ENCODE peak calls at places on chromosomes 2 and 18, in ten cellular contexts. H is stimulated activated CD4-positive, alpha-beta T cell treated with anti-CD3 and anti-CD28 coated beads, Interleukin-4, amount 100 ng/mL, for 1 hour; F is GM04504; D is HepG2; Y is iPS DF 19.7; V is cardiac fibroblast; T is H54; U is central memory CD4-positive, alpha-beta T cell; K is CD8-positive, alpha-beta T cell; E is activated CD4-positive, CD25-positive, alpha-beta regulatory T cell. L is an unnamed sample.

GRCh38 chr2:222714361-222715256 is 43.2 kb downstream of the MOGAT1 start:
- DNase-seq in K (no peak), U (no peak), H (no peak), V (peak), E (no peak), D (peak), F (no peak), Y (no peak), T (no peak), L (no peak)

GRCh38 chr2:128198666-128199065 is 107.7 kb downstream of the UGGT1 start:
- DNase-seq in Y (no peak), T (no peak), K (no peak), E (no peak), U (no peak), V (peak), H (no peak), F (no peak), D (no peak), L (no peak)

GRCh38 chr2:134681201-134681600 is 37.6 kb downstream of the TMEM163 start:
- DNase-seq in F (no peak), K (no peak), D (no peak), V (no peak), E (no peak), T (no peak), U (no peak), H (no peak), Y (no peak), L (no peak)

GRCh38 chr2:96485751-96486643 is 19.2 kb downstream of the NEURL3 start:
- DNase-seq in H (peak), E (peak), Y (no peak), T (peak), U (peak), F (peak), V (peak), D (peak), K (peak), L (peak)

GRCh38 chr18:75209952-75210261 is 690 bp upstream of the TSHZ1 start:
- DNase-seq in F (no peak), T (no peak), H (no peak), V (no peak), E (no peak), U (no peak), Y (no peak), K (no peak), D (no peak), L (no peak)

GRCh38 chr2:38603402-38604265 is 906 bp upstream of the HNRNPLL start:
- DNase-seq in Y (peak), E (peak), D (peak), H (peak), V (peak), T (peak), U (peak), K (peak), F (peak), L (peak)

GRCh38 chr2:181679544-181679979 is 755 bp downstream of the NEUROD1 start:
- DNase-seq in H (no peak), V (no peak), K (no peak), E (no peak), Y (no peak), F (no peak), U (no peak), T (no peak), D (no peak), L (no peak)

GRCh38 chr18:47254341-47254939 is 3.0 kb upstream of the SKOR2 start:
- DNase-seq in D (peak), T (no peak), Y (no peak), H (no peak), E (no peak), U (no peak), V (peak), F (peak), K (no peak), L (no peak)

GRCh38 chr2:84800194-84800805 is 80.6 kb downstream of the TRABD2A start:
- DNase-seq in Y (no peak), V (no peak), F (no peak), D (no peak), K (no peak), U (no peak), T (no peak), H (no peak), E (no peak), L (no peak)

GRCh38 chr2:197137234-197137633 is 173.3 kb downstream of the ANKRD44 start:
- DNase-seq in U (no peak), T (no peak), F (no peak), Y (no peak), K (no peak), D (no peak), E (no peak), V (peak), H (no peak), L (no peak)

GRCh38 chr2:215660687-215661086 is 224.8 kb upstream of the FN1 start:
- DNase-seq in D (no peak), F (peak), V (no peak), T (no peak), U (no peak), E (no peak), Y (no peak), H (no peak), K (no peak), L (no peak)

GRCh38 chr2:171923206-171923605 is 945 bp downstream of the HAT1 start:
- DNase-seq in Y (no peak), T (no peak), D (peak), K (no peak), H (no peak), V (peak), U (no peak), E (no peak), F (peak), L (no peak)

GRCh38 chr2:28716265-28716865 is 35.3 kb upstream of the PPP1CB start:
- DNase-seq in T (peak), Y (no peak), H (no peak), U (no peak), D (peak), V (peak), K (no peak), E (no peak), F (peak), L (peak)

L was measured in naive B cell.